ENCODE peak calls at places on chromosomes 5 and 9, in five cellular contexts. V is astrocyte of the cerebellum, K is T-helper 1 cell, X is PC-9, S is sciatic nerve. L is an unnamed sample.

GRCh38 chr9:34386656-34387055 is 10.0 kb upstream of the MYORG start:
- DNase-seq in V (no peak), K (no peak), X (no peak), S (no peak), L (no peak)

GRCh38 chr5:170103447-170103846 is 2.2 kb upstream of the FOXI1 start:
- DNase-seq in V (no peak), K (no peak), X (no peak), S (no peak), L (no peak)

GRCh38 chr9:72254881-72255545 is 105.8 kb downstream of the GDA start:
- DNase-seq in V (no peak), K (no peak), X (no peak), S (no peak), L (no peak)

GRCh38 chr5:128536229-128536860 is 1.7 kb downstream of the FBN2 start:
- DNase-seq in V (no peak), K (no peak), X (no peak), S (no peak), L (no peak)

GRCh38 chr9:135137398-135137832 is 49.9 kb downstream of the OLFM1 start:
- DNase-seq in V (no peak), K (no peak), X (no peak), S (no peak), L (no peak)

GRCh38 chr5:134041570-134042411 is 37.0 kb upstream of the VDAC1 start:
- DNase-seq in V (no peak), K (no peak), X (peak; percentile 74), S (no peak), L (no peak)

GRCh38 chr9:122158202-122158601 is 1.4 kb downstream of the NDUFA8 start:
- DNase-seq in V (peak; percentile 22), K (no peak), X (no peak), S (no peak), L (peak; percentile 48)

GRCh38 chr5:120808135-120808534 is 344.0 kb downstream of the PRR16 start:
- DNase-seq in V (no peak), K (no peak), X (no peak), S (no peak), L (no peak)

GRCh38 chr5:98096155-98096554 is 677.3 kb upstream of the RGMB start:
- DNase-seq in V (peak; percentile 16), K (no peak), X (no peak), S (no peak), L (peak; percentile 18)

GRCh38 chr5:148702019-148702596 is 47.8 kb upstream of the HTR4 start:
- DNase-seq in V (no peak), K (no peak), X (no peak), S (no peak), L (no peak)

GRCh38 chr5:96868603-96869371 is 7.5 kb upstream of the ERAP2 start:
- DNase-seq in V (no peak), K (no peak), X (peak; percentile 63), S (no peak), L (peak; percentile 72)

GRCh38 chr5:32298056-32298420 is 14.7 kb downstream of the MTMR12 start:
- DNase-seq in V (no peak), K (no peak), X (peak; percentile 26), S (no peak), L (peak; percentile 71)

GRCh38 chr5:72172832-72173231 is 65.6 kb downstream of the MAP1B start:
- DNase-seq in V (no peak), K (no peak), X (no peak), S (no peak), L (no peak)

GRCh38 chr5:132010645-132011560 is 555 bp downstream of the ACSL6 start:
- DNase-seq in V (no peak), K (no peak), X (no peak), S (peak; percentile 33), L (no peak)

GRCh38 chr9:137218754-137219271 is 3.2 kb downstream of the RNF208 start:
- DNase-seq in V (no peak), K (no peak), X (peak; percentile 82), S (no peak), L (peak; percentile 35)